ENCODE peak calls at places on chromosome 11, in nine cellular contexts. One of them, this sample, is unnamed.

GRCh38 chr11:10725114-10725906 is 25.7 kb upstream of the CTR9 start:
- DNase-seq in activated CD8-positive, alpha-beta memory T cell treated with anti-CD3 and anti-CD28 coated beads, Interleukin-2, amount 50 U/mL, for 48 hours: peak
- DNase-seq in neural crest cell: no peak
- DNase-seq in non-pigmented ciliary epithelial cell: peak
- DNase-seq in dorsolateral prefrontal cortex: no peak
- DNase-seq in AG10803: peak
- DNase-seq in fibroblast of pulmonary artery: peak
- DNase-seq in heart right ventricle: no peak
- DNase-seq in naive B cell: no peak
- DNase-seq in this sample: peak

GRCh38 chr11:35420371-35420770 is 1.0 kb upstream of the SLC1A2 start:
- DNase-seq in dorsolateral prefrontal cortex: no peak
- DNase-seq in fibroblast of pulmonary artery: no peak
- DNase-seq in naive B cell: no peak
- DNase-seq in non-pigmented ciliary epithelial cell: no peak
- DNase-seq in AG10803: no peak
- DNase-seq in heart right ventricle: no peak
- DNase-seq in activated CD8-positive, alpha-beta memory T cell treated with anti-CD3 and anti-CD28 coated beads, Interleukin-2, amount 50 U/mL, for 48 hours: no peak
- DNase-seq in neural crest cell: no peak
- DNase-seq in this sample: no peak

GRCh38 chr11:102312656-102313055 is 4.6 kb upstream of the BIRC3 start:
- DNase-seq in heart right ventricle: no peak
- DNase-seq in non-pigmented ciliary epithelial cell: no peak
- DNase-seq in activated CD8-positive, alpha-beta memory T cell treated with anti-CD3 and anti-CD28 coated beads, Interleukin-2, amount 50 U/mL, for 48 hours: no peak
- DNase-seq in neural crest cell: no peak
- DNase-seq in fibroblast of pulmonary artery: peak
- DNase-seq in dorsolateral prefrontal cortex: no peak
- DNase-seq in AG10803: peak
- DNase-seq in naive B cell: no peak
- DNase-seq in this sample: no peak

GRCh38 chr11:17513853-17514252 is 30.4 kb downstream of the USH1C start:
- DNase-seq in dorsolateral prefrontal cortex: no peak
- DNase-seq in AG10803: no peak
- DNase-seq in neural crest cell: no peak
- DNase-seq in naive B cell: no peak
- DNase-seq in heart right ventricle: no peak
- DNase-seq in activated CD8-positive, alpha-beta memory T cell treated with anti-CD3 and anti-CD28 coated beads, Interleukin-2, amount 50 U/mL, for 48 hours: no peak
- DNase-seq in non-pigmented ciliary epithelial cell: no peak
- DNase-seq in fibroblast of pulmonary artery: no peak
- DNase-seq in this sample: no peak

GRCh38 chr11:71158936-71159335 is 93.4 kb downstream of the SHANK2 start:
- DNase-seq in dorsolateral prefrontal cortex: no peak
- DNase-seq in heart right ventricle: no peak
- DNase-seq in non-pigmented ciliary epithelial cell: no peak
- DNase-seq in fibroblast of pulmonary artery: no peak
- DNase-seq in AG10803: no peak
- DNase-seq in activated CD8-positive, alpha-beta memory T cell treated with anti-CD3 and anti-CD28 coated beads, Interleukin-2, amount 50 U/mL, for 48 hours: no peak
- DNase-seq in naive B cell: no peak
- DNase-seq in neural crest cell: no peak
- DNase-seq in this sample: no peak

GRCh38 chr11:57763568-57763967 is 2.0 kb downstream of the CTNND1 start:
- DNase-seq in AG10803: peak
- DNase-seq in non-pigmented ciliary epithelial cell: no peak
- DNase-seq in dorsolateral prefrontal cortex: no peak
- DNase-seq in neural crest cell: no peak
- DNase-seq in naive B cell: no peak
- DNase-seq in heart right ventricle: no peak
- DNase-seq in activated CD8-positive, alpha-beta memory T cell treated with anti-CD3 and anti-CD28 coated beads, Interleukin-2, amount 50 U/mL, for 48 hours: no peak
- DNase-seq in fibroblast of pulmonary artery: peak
- DNase-seq in this sample: peak

GRCh38 chr11:70435765-70436500 is 37.6 kb downstream of the CTTN start:
- DNase-seq in neural crest cell: no peak
- DNase-seq in naive B cell: no peak
- DNase-seq in fibroblast of pulmonary artery: no peak
- DNase-seq in dorsolateral prefrontal cortex: no peak
- DNase-seq in non-pigmented ciliary epithelial cell: no peak
- DNase-seq in activated CD8-positive, alpha-beta memory T cell treated with anti-CD3 and anti-CD28 coated beads, Interleukin-2, amount 50 U/mL, for 48 hours: no peak
- DNase-seq in AG10803: no peak
- DNase-seq in heart right ventricle: no peak
- DNase-seq in this sample: no peak

GRCh38 chr11:11463397-11463796 is 110.3 kb upstream of the CSNK2A3 start:
- DNase-seq in naive B cell: no peak
- DNase-seq in AG10803: peak
- DNase-seq in heart right ventricle: no peak
- DNase-seq in neural crest cell: peak
- DNase-seq in fibroblast of pulmonary artery: no peak
- DNase-seq in activated CD8-positive, alpha-beta memory T cell treated with anti-CD3 and anti-CD28 coated beads, Interleukin-2, amount 50 U/mL, for 48 hours: no peak
- DNase-seq in non-pigmented ciliary epithelial cell: no peak
- DNase-seq in dorsolateral prefrontal cortex: no peak
- DNase-seq in this sample: no peak

GRCh38 chr11:75449271-75449670 is 16.3 kb upstream of the KLHL35 start:
- DNase-seq in dorsolateral prefrontal cortex: no peak
- DNase-seq in fibroblast of pulmonary artery: no peak
- DNase-seq in activated CD8-positive, alpha-beta memory T cell treated with anti-CD3 and anti-CD28 coated beads, Interleukin-2, amount 50 U/mL, for 48 hours: no peak
- DNase-seq in non-pigmented ciliary epithelial cell: no peak
- DNase-seq in heart right ventricle: no peak
- DNase-seq in neural crest cell: no peak
- DNase-seq in AG10803: no peak
- DNase-seq in naive B cell: no peak
- DNase-seq in this sample: no peak

GRCh38 chr11:32198053-32198452 is 107.2 kb downstream of the RCN1 start:
- DNase-seq in AG10803: no peak
- DNase-seq in heart right ventricle: no peak
- DNase-seq in activated CD8-positive, alpha-beta memory T cell treated with anti-CD3 and anti-CD28 coated beads, Interleukin-2, amount 50 U/mL, for 48 hours: no peak
- DNase-seq in fibroblast of pulmonary artery: peak
- DNase-seq in dorsolateral prefrontal cortex: no peak
- DNase-seq in neural crest cell: no peak
- DNase-seq in non-pigmented ciliary epithelial cell: no peak
- DNase-seq in naive B cell: no peak
- DNase-seq in this sample: no peak

GRCh38 chr11:116881153-116881552 is 43.7 kb upstream of the APOA1 start:
- DNase-seq in dorsolateral prefrontal cortex: peak
- DNase-seq in AG10803: peak
- DNase-seq in neural crest cell: no peak
- DNase-seq in naive B cell: no peak
- DNase-seq in non-pigmented ciliary epithelial cell: no peak
- DNase-seq in activated CD8-positive, alpha-beta memory T cell treated with anti-CD3 and anti-CD28 coated beads, Interleukin-2, amount 50 U/mL, for 48 hours: no peak
- DNase-seq in fibroblast of pulmonary artery: no peak
- DNase-seq in heart right ventricle: no peak
- DNase-seq in this sample: no peak

GRCh38 chr11:70420496-70420895 is 22.2 kb downstream of the CTTN start:
- DNase-seq in activated CD8-positive, alpha-beta memory T cell treated with anti-CD3 and anti-CD28 coated beads, Interleukin-2, amount 50 U/mL, for 48 hours: no peak
- DNase-seq in fibroblast of pulmonary artery: no peak
- DNase-seq in dorsolateral prefrontal cortex: no peak
- DNase-seq in neural crest cell: no peak
- DNase-seq in naive B cell: no peak
- DNase-seq in AG10803: no peak
- DNase-seq in non-pigmented ciliary epithelial cell: no peak
- DNase-seq in heart right ventricle: no peak
- DNase-seq in this sample: no peak

GRCh38 chr11:63904743-63905142 is 12.2 kb downstream of the RCOR2 start:
- DNase-seq in AG10803: no peak
- DNase-seq in activated CD8-positive, alpha-beta memory T cell treated with anti-CD3 and anti-CD28 coated beads, Interleukin-2, amount 50 U/mL, for 48 hours: no peak
- DNase-seq in dorsolateral prefrontal cortex: no peak
- DNase-seq in fibroblast of pulmonary artery: no peak
- DNase-seq in heart right ventricle: no peak
- DNase-seq in neural crest cell: no peak
- DNase-seq in naive B cell: no peak
- DNase-seq in non-pigmented ciliary epithelial cell: no peak
- DNase-seq in this sample: no peak